ENCODE peak calls at places on chromosomes 1 and 21, in eight cellular contexts. L is NCI-H2171 treated with DMSO at 0.1 percent for 48 hours; F is SHP77; H is HS-5; V is activated CD4-positive, alpha-beta T cell treated with anti-CD3 and anti-CD28 coated beads, Interleukin-2, amount 50 U/mL, for 1 hour; Z is stimulated activated CD4-positive, alpha-beta T cell treated with anti-CD3 and anti-CD28 coated beads, TNF-alpha, amount 100 ng/mL, for 24 hours; G is AG04449; E is left kidney. Y is an unnamed sample.

GRCh38 chr1:184299076-184299790 is 87.6 kb upstream of the C1orf21 start:
- DNase-seq in G (peak), Z (no peak), L (peak), V (no peak), E (no peak), H (peak), F (no peak), Y (no peak)

GRCh38 chr1:56029329-56030003 is 549.9 kb downstream of the PLPP3 start:
- DNase-seq in F (peak), V (no peak), E (peak), G (no peak), Z (no peak), H (no peak), L (no peak), Y (no peak)

GRCh38 chr21:43929217-43929971 is 64.4 kb downstream of the AGPAT3 start:
- DNase-seq in Z (no peak), L (no peak), F (no peak), E (peak), V (no peak), G (no peak), H (no peak), Y (no peak)

GRCh38 chr1:180762796-180763195 is 131.0 kb downstream of the XPR1 start:
- DNase-seq in L (no peak), F (no peak), E (no peak), Z (no peak), H (no peak), V (no peak), G (no peak), Y (no peak)

GRCh38 chr1:65429806-65430205 is 9.3 kb downstream of the LEPR start:
- DNase-seq in E (no peak), G (no peak), V (no peak), F (no peak), Z (no peak), L (no peak), H (no peak), Y (no peak)

GRCh38 chr1:203650012-203650836 is 23.6 kb downstream of the ATP2B4 start:
- DNase-seq in G (no peak), H (no peak), E (peak), L (peak), F (peak), Z (peak), V (peak), Y (peak)

GRCh38 chr1:99004270-99005141 is at the start of gene PLPPR5:
- DNase-seq in L (no peak), G (no peak), H (no peak), Z (no peak), E (peak), F (no peak), V (peak), Y (peak)

GRCh38 chr1:236301080-236301957 is 19.6 kb upstream of the ERO1B start:
- DNase-seq in G (no peak), V (no peak), Z (no peak), F (no peak), L (no peak), E (no peak), H (no peak), Y (no peak)

GRCh38 chr1:244444854-244445253 is 6.9 kb downstream of the ADSS2 start:
- DNase-seq in H (no peak), G (no peak), V (no peak), Z (no peak), L (peak), F (no peak), E (no peak), Y (no peak)